ENCODE peak calls at places on chromosomes 11 and 22, in four cellular contexts. One of them, this sample, is unnamed.

GRCh38 chr11:1453611-1454386 is 32.8 kb downstream of the MOB2 start:
- ATAC-seq in upper lobe of right lung: peak; percentile 22
- ATAC-seq in lower lobe of right lung: peak; percentile 68
- ATAC-seq in naive thymus-derived CD4-positive, alpha-beta T cell: peak; percentile 45
- ATAC-seq in this sample: peak; percentile 71

GRCh38 chr22:39434243-39434653 is 22.6 kb upstream of the MGAT3 start:
- ATAC-seq in naive thymus-derived CD4-positive, alpha-beta T cell: no peak
- ATAC-seq in upper lobe of right lung: no peak
- ATAC-seq in lower lobe of right lung: no peak
- ATAC-seq in this sample: no peak

GRCh38 chr22:41178425-41178975 is 26.6 kb upstream of the L3MBTL2 start:
- ATAC-seq in naive thymus-derived CD4-positive, alpha-beta T cell: no peak
- ATAC-seq in lower lobe of right lung: no peak
- ATAC-seq in upper lobe of right lung: peak; percentile 9
- ATAC-seq in this sample: no peak

GRCh38 chr11:44943696-44944095 is 7.0 kb downstream of the TP53I11 start:
- ATAC-seq in naive thymus-derived CD4-positive, alpha-beta T cell: no peak
- ATAC-seq in lower lobe of right lung: no peak
- ATAC-seq in upper lobe of right lung: no peak
- ATAC-seq in this sample: no peak

GRCh38 chr11:62602141-62603071 is 741 bp upstream of the MTA2 start:
- ATAC-seq in upper lobe of right lung: peak; percentile 54
- ATAC-seq in lower lobe of right lung: peak; percentile 77
- ATAC-seq in naive thymus-derived CD4-positive, alpha-beta T cell: no peak
- ATAC-seq in this sample: peak; percentile 67

GRCh38 chr11:128891912-128892398 is 799 bp downstream of the KCNJ5 start:
- ATAC-seq in lower lobe of right lung: peak; percentile 50
- ATAC-seq in upper lobe of right lung: peak; percentile 34
- ATAC-seq in naive thymus-derived CD4-positive, alpha-beta T cell: no peak
- ATAC-seq in this sample: no peak

GRCh38 chr11:1873048-1873812 is 18.5 kb downstream of the PRR33 start:
- ATAC-seq in lower lobe of right lung: no peak
- ATAC-seq in upper lobe of right lung: no peak
- ATAC-seq in naive thymus-derived CD4-positive, alpha-beta T cell: no peak
- ATAC-seq in this sample: peak; percentile 52

GRCh38 chr22:47000888-47001287 is 238.4 kb downstream of the TBC1D22A start:
- ATAC-seq in upper lobe of right lung: no peak
- ATAC-seq in naive thymus-derived CD4-positive, alpha-beta T cell: no peak
- ATAC-seq in lower lobe of right lung: no peak
- ATAC-seq in this sample: no peak

GRCh38 chr11:31903225-31904074 is 92.3 kb upstream of the PAX6 start:
- ATAC-seq in upper lobe of right lung: no peak
- ATAC-seq in lower lobe of right lung: no peak
- ATAC-seq in naive thymus-derived CD4-positive, alpha-beta T cell: no peak
- ATAC-seq in this sample: no peak

GRCh38 chr11:46916669-46917108 is 1.7 kb downstream of the LRP4 start:
- ATAC-seq in lower lobe of right lung: peak; percentile 71
- ATAC-seq in upper lobe of right lung: peak; percentile 60
- ATAC-seq in naive thymus-derived CD4-positive, alpha-beta T cell: peak; percentile 44
- ATAC-seq in this sample: peak; percentile 65

GRCh38 chr22:31091106-31091975 is 10.2 kb downstream of the SMTN start:
- ATAC-seq in lower lobe of right lung: no peak
- ATAC-seq in naive thymus-derived CD4-positive, alpha-beta T cell: no peak
- ATAC-seq in upper lobe of right lung: no peak
- ATAC-seq in this sample: no peak

This sample was measured in esophagus mucosa.